ENCODE peak calls at places on chromosomes 4 and X, in six cellular contexts. One of them, this sample, is unnamed.

GRCh38 chr4:25903905-25904747 is 9.9 kb upstream of the SMIM20 start:
- DNase-seq in GM12891: no peak
- DNase-seq in GM12878: no peak
- DNase-seq in H1: no peak
- DNase-seq in K562: no peak
- DNase-seq in HepG2: no peak
- DNase-seq in this sample: no peak

GRCh38 chr4:94814237-94814636 is 56.5 kb downstream of the BMPR1B start:
- DNase-seq in GM12891: no peak
- DNase-seq in GM12878: no peak
- DNase-seq in H1: no peak
- DNase-seq in K562: no peak
- DNase-seq in HepG2: no peak
- DNase-seq in this sample: no peak

GRCh38 chrX:115333446-115333845 is 43.9 kb downstream of the LUZP4 start:
- DNase-seq in GM12891: no peak
- DNase-seq in GM12878: no peak
- DNase-seq in H1: no peak
- DNase-seq in K562: no peak
- DNase-seq in HepG2: no peak
- DNase-seq in this sample: no peak

GRCh38 chr4:123856689-123857545 is 460.3 kb downstream of the SPRY1 start:
- DNase-seq in GM12891: no peak
- DNase-seq in GM12878: no peak
- DNase-seq in H1: peak; percentile 19
- DNase-seq in K562: no peak
- DNase-seq in HepG2: peak; percentile 95
- DNase-seq in this sample: no peak

GRCh38 chrX:20487227-20487626 is 220.5 kb upstream of the RPS6KA3 start:
- DNase-seq in GM12891: no peak
- DNase-seq in GM12878: no peak
- DNase-seq in H1: no peak
- DNase-seq in K562: no peak
- DNase-seq in HepG2: no peak
- DNase-seq in this sample: no peak

GRCh38 chrX:51332188-51332942 is at the start of gene NUDT10:
- DNase-seq in GM12891: no peak
- DNase-seq in GM12878: no peak
- DNase-seq in H1: peak; percentile 29
- DNase-seq in K562: no peak
- DNase-seq in HepG2: no peak
- DNase-seq in this sample: peak; percentile 4

GRCh38 chr4:176443117-176443516 is 123.4 kb downstream of the SPCS3 start:
- DNase-seq in GM12891: no peak
- DNase-seq in GM12878: no peak
- DNase-seq in H1: no peak
- DNase-seq in K562: no peak
- DNase-seq in HepG2: no peak
- DNase-seq in this sample: no peak

GRCh38 chrX:11164433-11164832 is 53.3 kb downstream of the HCCS start:
- DNase-seq in GM12891: no peak
- DNase-seq in GM12878: no peak
- DNase-seq in H1: no peak
- DNase-seq in K562: no peak
- DNase-seq in HepG2: no peak
- DNase-seq in this sample: no peak

GRCh38 chr4:10504510-10504909 is 47.3 kb upstream of the ZNF518B start:
- DNase-seq in GM12891: no peak
- DNase-seq in GM12878: no peak
- DNase-seq in H1: no peak
- DNase-seq in K562: no peak
- DNase-seq in HepG2: no peak
- DNase-seq in this sample: no peak

GRCh38 chr4:81491943-81492342 is 20.2 kb upstream of the RASGEF1B start:
- DNase-seq in GM12891: no peak
- DNase-seq in GM12878: no peak
- DNase-seq in H1: no peak
- DNase-seq in K562: no peak
- DNase-seq in HepG2: no peak
- DNase-seq in this sample: no peak

GRCh38 chr4:151842430-151843079 is 81.7 kb upstream of the GATB start:
- DNase-seq in GM12891: no peak
- DNase-seq in GM12878: no peak
- DNase-seq in H1: no peak
- DNase-seq in K562: no peak
- DNase-seq in HepG2: no peak
- DNase-seq in this sample: no peak

GRCh38 chr4:26873391-26874026 is 12.9 kb downstream of the STIM2 start:
- DNase-seq in GM12891: no peak
- DNase-seq in GM12878: no peak
- DNase-seq in H1: no peak
- DNase-seq in K562: no peak
- DNase-seq in HepG2: no peak
- DNase-seq in this sample: no peak

GRCh38 chrX:152640039-152640818 is 2.5 kb downstream of the GABRQ start:
- DNase-seq in GM12891: no peak
- DNase-seq in GM12878: no peak
- DNase-seq in H1: no peak
- DNase-seq in K562: peak; percentile 80
- DNase-seq in HepG2: no peak
- DNase-seq in this sample: no peak

GRCh38 chr4:42954925-42955669 is 62.6 kb downstream of the GRXCR1 start:
- DNase-seq in GM12891: no peak
- DNase-seq in GM12878: no peak
- DNase-seq in H1: no peak
- DNase-seq in K562: no peak
- DNase-seq in HepG2: no peak
- DNase-seq in this sample: no peak

GRCh38 chr4:110196206-110196870 is 2.1 kb downstream of the ELOVL6 start:
- DNase-seq in GM12891: peak; percentile 29
- DNase-seq in GM12878: no peak
- DNase-seq in H1: no peak
- DNase-seq in K562: peak; percentile 82
- DNase-seq in HepG2: peak; percentile 41
- DNase-seq in this sample: peak; percentile 22

GRCh38 chr4:2007804-2008670 is 737 bp downstream of the NELFA start:
- DNase-seq in GM12891: no peak
- DNase-seq in GM12878: no peak
- DNase-seq in H1: no peak
- DNase-seq in K562: peak; percentile 39
- DNase-seq in HepG2: no peak
- DNase-seq in this sample: no peak

GRCh38 chr4:148004228-148004813 is 272.4 kb downstream of the ARHGAP10 start:
- DNase-seq in GM12891: no peak
- DNase-seq in GM12878: no peak
- DNase-seq in H1: no peak
- DNase-seq in K562: no peak
- DNase-seq in HepG2: no peak
- DNase-seq in this sample: no peak

GRCh38 chrX:14902536-14902935 is 29.3 kb downstream of the MOSPD2 start:
- DNase-seq in GM12891: no peak
- DNase-seq in GM12878: no peak
- DNase-seq in H1: no peak
- DNase-seq in K562: no peak
- DNase-seq in HepG2: no peak
- DNase-seq in this sample: no peak

GRCh38 chr4:966266-967112 is 6.9 kb downstream of the DGKQ start:
- DNase-seq in GM12891: no peak
- DNase-seq in GM12878: no peak
- DNase-seq in H1: no peak
- DNase-seq in K562: no peak
- DNase-seq in HepG2: no peak
- DNase-seq in this sample: no peak

GRCh38 chr4:123343400-123344060 is 53.1 kb upstream of the SPRY1 start:
- DNase-seq in GM12891: no peak
- DNase-seq in GM12878: no peak
- DNase-seq in H1: no peak
- DNase-seq in K562: no peak
- DNase-seq in HepG2: no peak
- DNase-seq in this sample: no peak

GRCh38 chr4:111434581-111434980 is 710.7 kb upstream of the FAM241A start:
- DNase-seq in GM12891: no peak
- DNase-seq in GM12878: no peak
- DNase-seq in H1: no peak
- DNase-seq in K562: no peak
- DNase-seq in HepG2: no peak
- DNase-seq in this sample: no peak

GRCh38 chr4:88244821-88245579 is 39.4 kb downstream of the PPM1K start:
- DNase-seq in GM12891: peak; percentile 21
- DNase-seq in GM12878: no peak
- DNase-seq in H1: no peak
- DNase-seq in K562: peak; percentile 3
- DNase-seq in HepG2: no peak
- DNase-seq in this sample: peak; percentile 27

GRCh38 chr4:5812506-5813229 is 80.2 kb downstream of the CRMP1 start:
- DNase-seq in GM12891: peak; percentile 53
- DNase-seq in GM12878: no peak
- DNase-seq in H1: no peak
- DNase-seq in K562: peak; percentile 75
- DNase-seq in HepG2: peak; percentile 58
- DNase-seq in this sample: peak; percentile 54

GRCh38 chr4:185508162-185508561 is 27.1 kb downstream of the PDLIM3 start:
- DNase-seq in GM12891: no peak
- DNase-seq in GM12878: no peak
- DNase-seq in H1: no peak
- DNase-seq in K562: no peak
- DNase-seq in HepG2: peak; percentile 54
- DNase-seq in this sample: no peak

GRCh38 chrX:153465691-153466380 is 4.5 kb downstream of the HAUS7 start:
- DNase-seq in GM12891: no peak
- DNase-seq in GM12878: no peak
- DNase-seq in H1: no peak
- DNase-seq in K562: no peak
- DNase-seq in HepG2: no peak
- DNase-seq in this sample: no peak

GRCh38 chrX:47749185-47749967 is 87.3 kb upstream of the ZNF81 start:
- DNase-seq in GM12891: no peak
- DNase-seq in GM12878: no peak
- DNase-seq in H1: no peak
- DNase-seq in K562: no peak
- DNase-seq in HepG2: no peak
- DNase-seq in this sample: no peak

GRCh38 chr4:650951-651883 is 22.9 kb downstream of the ATP5ME start:
- DNase-seq in GM12891: no peak
- DNase-seq in GM12878: no peak
- DNase-seq in H1: no peak
- DNase-seq in K562: no peak
- DNase-seq in HepG2: no peak
- DNase-seq in this sample: no peak

GRCh38 chr4:39732728-39733127 is 34.8 kb downstream of the UBE2K start:
- DNase-seq in GM12891: no peak
- DNase-seq in GM12878: no peak
- DNase-seq in H1: no peak
- DNase-seq in K562: no peak
- DNase-seq in HepG2: no peak
- DNase-seq in this sample: no peak

GRCh38 chr4:182224192-182224850 is 18.9 kb upstream of the TENM3 start:
- DNase-seq in GM12891: no peak
- DNase-seq in GM12878: no peak
- DNase-seq in H1: no peak
- DNase-seq in K562: no peak
- DNase-seq in HepG2: no peak
- DNase-seq in this sample: no peak

GRCh38 chr4:58515206-58515605 is 1405.0 kb upstream of the IGFBP7 start:
- DNase-seq in GM12891: no peak
- DNase-seq in GM12878: no peak
- DNase-seq in H1: no peak
- DNase-seq in K562: no peak
- DNase-seq in HepG2: no peak
- DNase-seq in this sample: no peak

GRCh38 chr4:57490520-57490919 is 380.3 kb upstream of the IGFBP7 start:
- DNase-seq in GM12891: no peak
- DNase-seq in GM12878: no peak
- DNase-seq in H1: no peak
- DNase-seq in K562: no peak
- DNase-seq in HepG2: no peak
- DNase-seq in this sample: no peak
- TF ChIP-seq POLR2AphosphoS5 in GM12891: no peak
- TF ChIP-seq POLR2AphosphoS5 in GM12878: no peak
- TF ChIP-seq POLR2AphosphoS5 in H1: no peak
- TF ChIP-seq POLR2AphosphoS5 in K562: no peak
- TF ChIP-seq POLR2AphosphoS5 in HepG2: no peak
- TF ChIP-seq POLR2AphosphoS5 in this sample: no peak

GRCh38 chrX:41145920-41146608 is 60.8 kb downstream of the USP9X start:
- DNase-seq in GM12891: no peak
- DNase-seq in GM12878: no peak
- DNase-seq in H1: no peak
- DNase-seq in K562: peak; percentile 9
- DNase-seq in HepG2: no peak
- DNase-seq in this sample: no peak
- TF ChIP-seq TAF1 in GM12891: no peak
- TF ChIP-seq TAF1 in GM12878: no peak
- TF ChIP-seq TAF1 in H1: no peak
- TF ChIP-seq TAF1 in K562: no peak
- TF ChIP-seq TAF1 in HepG2: no peak
- TF ChIP-seq TAF1 in this sample: no peak

GRCh38 chr4:158884280-158884679 is 115.5 kb downstream of the FNIP2 start:
- DNase-seq in GM12891: no peak
- DNase-seq in GM12878: no peak
- DNase-seq in H1: no peak
- DNase-seq in K562: no peak
- DNase-seq in HepG2: no peak
- DNase-seq in this sample: no peak
- TF ChIP-seq POLR2A in GM12891: no peak
- TF ChIP-seq POLR2A in GM12878: no peak
- TF ChIP-seq POLR2A in H1: no peak
- TF ChIP-seq POLR2A in K562: no peak
- TF ChIP-seq POLR2A in HepG2: no peak
- TF ChIP-seq POLR2A in this sample: no peak

GRCh38 chr4:4640692-4641091 is 98.8 kb upstream of the STX18 start:
- DNase-seq in GM12891: no peak
- DNase-seq in GM12878: no peak
- DNase-seq in H1: no peak
- DNase-seq in K562: no peak
- DNase-seq in HepG2: peak; percentile 86
- DNase-seq in this sample: no peak
- TF ChIP-seq POLR2AphosphoS5 in GM12891: no peak
- TF ChIP-seq POLR2AphosphoS5 in GM12878: no peak
- TF ChIP-seq POLR2AphosphoS5 in H1: no peak
- TF ChIP-seq POLR2AphosphoS5 in K562: no peak
- TF ChIP-seq POLR2AphosphoS5 in HepG2: no peak
- TF ChIP-seq POLR2AphosphoS5 in this sample: no peak

DNA sequence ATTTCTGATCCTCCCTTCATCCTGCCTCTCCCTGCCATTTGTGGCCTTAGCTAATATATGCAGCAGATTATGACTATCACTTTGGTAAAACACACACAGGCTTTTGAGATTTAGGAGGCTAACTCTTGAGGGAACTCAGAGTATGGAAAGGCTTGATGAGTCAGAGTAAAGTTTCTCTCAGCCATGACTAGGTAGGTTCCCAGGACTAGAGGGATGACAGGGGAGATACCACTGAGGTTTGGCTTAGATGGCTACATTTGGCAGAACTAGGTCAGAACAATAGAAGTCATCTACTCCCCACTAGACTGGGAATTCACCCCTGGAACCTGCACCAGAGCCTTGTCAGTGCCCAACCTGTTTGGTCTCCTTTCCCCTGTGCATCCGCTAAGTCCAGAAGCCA is 585.7 kb downstream of the TLL1 start:
- DNase-seq in GM12891: no peak
- DNase-seq in GM12878: no peak
- DNase-seq in H1: no peak
- DNase-seq in K562: no peak
- DNase-seq in HepG2: no peak
- DNase-seq in this sample: no peak
- TF ChIP-seq TAF1 in GM12891: no peak
- TF ChIP-seq TAF1 in GM12878: no peak
- TF ChIP-seq TAF1 in H1: no peak
- TF ChIP-seq TAF1 in K562: no peak
- TF ChIP-seq TAF1 in HepG2: no peak
- TF ChIP-seq TAF1 in this sample: no peak

This sample was measured in GM12892.